ENCODE peak calls at places on chromosomes 5 and 9, in four cellular contexts. N, S, G and V are unnamed samples.

GRCh38 chr5:3789519-3790193 is 194.0 kb downstream of the IRX1 start:
- DNase-seq in N (no peak), S (no peak), G (no peak), V (peak; percentile 56)

GRCh38 chr5:74442466-74442865 is 198.1 kb downstream of the ENC1 start:
- DNase-seq in N (no peak), S (no peak), G (no peak), V (peak; percentile 17)

GRCh38 chr5:12245429-12245828 is 341.2 kb upstream of the CTNND2 start:
- DNase-seq in N (no peak), S (no peak), G (no peak), V (no peak)

GRCh38 chr5:150317048-150318003 is 14.6 kb upstream of the ARSI start:
- DNase-seq in N (peak; percentile 86), S (peak; percentile 23), G (peak; percentile 95), V (no peak)

GRCh38 chr9:86549434-86549833 is 195.2 kb upstream of the TUT7 start:
- DNase-seq in N (no peak), S (no peak), G (no peak), V (no peak)

GRCh38 chr9:35484406-35484805 is 5.5 kb upstream of the RUSC2 start:
- DNase-seq in N (no peak), S (no peak), G (no peak), V (no peak)

GRCh38 chr9:5698810-5699556 is 70.1 kb downstream of the RIC1 start:
- DNase-seq in N (no peak), S (no peak), G (no peak), V (no peak)

GRCh38 chr5:139574641-139575312 is 13.6 kb downstream of the UBE2D2 start:
- DNase-seq in N (peak; percentile 52), S (peak; percentile 30), G (peak; percentile 44), V (no peak)

GRCh38 chr9:129027224-129027684 is 877 bp downstream of the SH3GLB2 start:
- DNase-seq in N (no peak), S (no peak), G (no peak), V (no peak)

GRCh38 chr5:157820593-157821252 is 38.2 kb downstream of the CLINT1 start:
- DNase-seq in N (peak; percentile 64), S (peak; percentile 16), G (peak; percentile 20), V (no peak)

GRCh38 chr9:109963079-109963478 is 183.1 kb downstream of the PALM2AKAP2 start:
- DNase-seq in N (no peak), S (no peak), G (no peak), V (no peak)

GRCh38 chr9:89579741-89580395 is 24.9 kb upstream of the GADD45G start:
- DNase-seq in N (no peak), S (no peak), G (no peak), V (no peak)

GRCh38 chr5:154745349-154745748 is 9.8 kb upstream of the LARP1 start:
- DNase-seq in N (no peak), S (no peak), G (no peak), V (no peak)

GRCh38 chr5:115329475-115329874 is 33.0 kb upstream of the CCDC112 start:
- DNase-seq in N (no peak), S (no peak), G (no peak), V (peak; percentile 57)

GRCh38 chr5:127612441-127613141 is 36.3 kb upstream of the CTXN3 start:
- DNase-seq in N (no peak), S (no peak), G (no peak), V (no peak)

GRCh38 chr9:6197330-6197729 is 18.3 kb upstream of the IL33 start:
- DNase-seq in N (peak; percentile 31), S (no peak), G (no peak), V (no peak)

GRCh38 chr5:126846344-126846743 is 69.4 kb downstream of the LMNB1 start:
- DNase-seq in N (no peak), S (no peak), G (no peak), V (no peak)

GRCh38 chr5:66807743-66808142 is 211.6 kb downstream of the MAST4 start:
- DNase-seq in N (peak; percentile 7), S (no peak), G (peak; percentile 66), V (no peak)

DNA sequence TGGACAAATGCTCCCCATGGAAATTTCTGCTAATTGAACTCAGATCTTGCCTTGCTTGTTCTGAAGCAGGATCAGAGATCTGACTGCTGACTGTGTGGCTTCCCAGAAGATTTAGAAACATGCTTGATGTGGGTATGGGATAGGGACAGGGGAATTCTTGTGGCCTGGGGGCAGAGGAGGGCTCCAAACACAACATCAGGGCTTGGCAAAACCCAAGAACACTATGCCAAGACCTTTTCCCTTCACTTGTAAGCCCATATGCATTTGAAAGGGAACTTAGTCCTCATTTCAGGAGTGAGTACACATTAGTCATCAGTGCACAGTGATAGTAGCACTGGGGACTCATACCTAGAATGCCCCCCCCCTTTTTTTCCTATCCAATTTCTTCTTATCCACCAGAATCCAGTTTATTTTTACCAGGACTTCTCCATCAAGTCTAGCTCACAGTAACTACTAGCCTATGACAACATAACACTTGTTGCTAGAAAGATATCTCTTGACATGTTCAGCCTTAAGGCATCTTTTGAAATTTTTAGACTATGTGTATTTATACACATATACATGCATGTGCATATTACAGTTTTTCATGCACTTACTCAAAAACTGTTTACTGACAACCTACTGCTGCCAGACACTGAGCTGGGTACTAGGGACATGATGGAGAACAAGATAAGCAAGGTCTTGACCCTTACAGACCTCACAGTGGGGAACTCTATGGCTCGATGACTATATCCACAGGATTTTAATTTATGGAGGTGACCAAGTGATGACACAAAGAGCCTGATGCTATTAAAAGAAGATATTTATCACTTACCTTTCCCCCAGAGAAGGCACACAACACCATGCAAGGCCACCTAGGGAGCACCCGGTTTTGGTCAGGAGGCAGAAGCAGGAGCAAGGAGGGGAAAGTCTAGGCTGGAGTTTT is 158.3 kb upstream of the MAP3K1 start:
- DNase-seq in N (no peak), S (no peak), G (no peak), V (no peak)
- TF ChIP-seq NR3C1 in N (no peak), S (no peak), G (no peak), V (no peak)

GRCh38 chr9:127320122-127320378 is 55.5 kb downstream of the GARNL3 start:
- DNase-seq in N (no peak), S (no peak), G (no peak), V (no peak)

GRCh38 chr9:127314911-127315310 is 50.3 kb downstream of the GARNL3 start:
- DNase-seq in N (no peak), S (no peak), G (no peak), V (no peak)

GRCh38 chr9:127316586-127317383 is 52.2 kb downstream of the GARNL3 start:
- DNase-seq in N (no peak), S (no peak), G (no peak), V (no peak)

GRCh38 chr9:127319366-127320121 is 55.0 kb downstream of the GARNL3 start:
- DNase-seq in N (no peak), S (no peak), G (no peak), V (no peak)

DNA sequence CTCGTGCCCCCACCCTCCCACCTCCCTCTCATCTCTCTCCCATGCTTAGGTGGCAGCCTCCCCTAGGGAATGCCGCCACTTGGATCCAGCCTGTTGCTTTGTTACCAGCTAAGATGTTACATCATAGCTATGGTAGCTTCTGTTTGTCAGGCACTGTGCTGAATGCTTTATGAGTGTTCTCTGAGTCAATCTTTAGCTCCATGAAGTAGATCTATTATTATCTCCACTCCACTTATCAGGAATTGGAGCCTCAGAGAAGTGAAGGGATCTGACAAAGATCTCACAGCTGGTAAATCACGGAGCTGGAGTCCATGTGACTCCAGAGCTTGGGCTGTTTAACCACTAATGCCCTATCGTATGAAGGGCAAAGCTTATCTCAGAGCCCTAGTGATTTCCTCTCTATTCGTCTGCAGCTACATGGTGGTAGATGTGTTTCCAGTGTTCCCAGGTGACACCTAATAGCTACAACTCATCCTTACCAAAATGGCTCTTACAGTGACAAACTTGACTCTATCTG is 54.1 kb downstream of the GARNL3 start:
- DNase-seq in N (no peak), S (no peak), G (no peak), V (no peak)
- TF ChIP-seq NR3C1 in N (no peak), S (no peak), G (no peak), V (no peak)

DNA sequence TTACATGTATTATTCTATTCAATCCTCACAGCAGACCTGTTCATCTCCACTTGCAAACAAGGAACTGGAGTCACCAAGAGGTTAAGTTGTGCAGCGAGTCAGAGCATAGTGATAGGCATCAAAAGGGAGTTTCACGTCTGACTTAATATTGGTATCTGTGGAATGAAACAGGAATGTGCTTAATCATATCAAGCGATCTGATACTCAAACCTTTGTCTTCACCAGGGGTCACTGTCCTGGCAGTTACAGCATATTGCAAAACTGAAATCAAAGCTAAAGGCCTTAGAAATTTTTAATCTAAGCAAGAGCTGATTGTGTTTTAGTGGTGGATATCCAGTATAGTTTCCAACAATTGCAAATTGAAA is 271.6 kb downstream of the PLK2 start:
- DNase-seq in N (peak; percentile 29), S (no peak), G (peak; percentile 73), V (no peak)
- TF ChIP-seq NR3C1 in N (no peak), S (no peak), G (no peak), V (no peak)

GRCh38 chr9:95896580-95896979 is 21.1 kb downstream of the ERCC6L2 start:
- DNase-seq in N (no peak), S (no peak), G (no peak), V (no peak)

GRCh38 chr9:95903398-95903797 is 27.9 kb downstream of the ERCC6L2 start:
- DNase-seq in N (no peak), S (no peak), G (no peak), V (no peak)

DNA sequence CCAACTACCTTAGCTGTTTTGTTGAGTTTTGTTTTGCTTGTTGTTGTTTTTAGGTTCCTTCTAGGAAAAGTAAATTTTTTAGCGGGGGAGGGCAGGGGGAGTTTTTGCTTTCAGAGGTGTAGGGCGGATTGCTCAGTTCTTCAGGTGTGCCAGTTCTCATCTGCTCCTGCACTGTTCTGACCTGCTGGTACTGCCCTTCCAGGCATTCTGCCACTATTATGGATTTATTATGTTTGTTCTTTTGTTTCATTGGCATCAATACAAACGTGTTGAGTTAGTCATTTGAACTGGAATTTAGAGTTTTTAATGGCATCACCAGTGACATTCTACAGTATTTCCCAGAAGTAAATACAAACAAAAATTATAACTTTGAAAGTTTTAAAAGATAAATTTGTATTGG is 26.0 kb downstream of the ERCC6L2 start:
- DNase-seq in N (no peak), S (no peak), G (no peak), V (no peak)
- TF ChIP-seq NR3C1 in N (no peak), S (no peak), G (no peak), V (no peak)

DNA sequence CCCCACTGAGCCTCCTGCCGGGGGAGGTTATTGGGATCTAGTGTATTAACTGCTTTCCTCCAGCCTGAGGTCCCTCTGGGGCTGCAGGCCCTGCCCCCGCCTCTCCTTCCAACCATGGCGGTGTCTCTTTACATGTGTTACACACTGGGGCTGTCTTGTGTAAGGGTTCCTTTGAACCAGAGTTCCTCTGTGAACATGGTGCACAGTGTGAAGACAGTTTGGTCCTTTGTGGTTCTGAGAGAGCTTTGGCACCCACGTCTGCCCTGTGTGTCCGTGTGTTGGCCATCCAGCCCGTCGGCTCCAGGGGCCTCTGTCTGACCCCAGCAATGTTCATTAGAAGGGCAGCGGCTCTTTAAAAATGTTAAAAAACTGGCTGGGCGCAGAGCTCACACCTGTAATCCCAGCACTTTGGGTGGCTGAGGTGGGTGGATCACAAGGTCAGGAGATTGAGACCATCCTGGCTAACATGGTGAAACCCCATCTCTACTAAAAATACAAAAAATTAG is 89.9 kb downstream of the PHF2 start:
- DNase-seq in N (no peak), S (peak; percentile 29), G (no peak), V (no peak)
- TF ChIP-seq NR3C1 in N (no peak), S (no peak), G (no peak), V (no peak)